ENCODE peak calls at places on chromosomes 13 and 19, in six cellular contexts. One of them, this sample, is unnamed.

GRCh38 chr13:43611631-43612416 is 174.9 kb downstream of the ENOX1 start:
- DNase-seq in mucosa of gallbladder: no peak
- DNase-seq in iPS-NIHi11: no peak
- DNase-seq in psoas muscle: no peak
- DNase-seq in germinal center: no peak
- DNase-seq in NCI-H524: no peak
- DNase-seq in this sample: no peak

GRCh38 chr19:10333758-10334339 is 520 bp upstream of the RAVER1 start:
- DNase-seq in germinal center: no peak
- DNase-seq in mucosa of gallbladder: no peak
- DNase-seq in iPS-NIHi11: no peak
- DNase-seq in NCI-H524: no peak
- DNase-seq in psoas muscle: no peak
- DNase-seq in this sample: no peak

GRCh38 chr19:6065685-6066365 is 44.5 kb downstream of the RFX2 start:
- DNase-seq in germinal center: no peak
- DNase-seq in mucosa of gallbladder: no peak
- DNase-seq in psoas muscle: no peak
- DNase-seq in NCI-H524: no peak
- DNase-seq in iPS-NIHi11: no peak
- DNase-seq in this sample: no peak

GRCh38 chr19:44725251-44725650 is 23.3 kb upstream of the BCL3 start:
- DNase-seq in iPS-NIHi11: no peak
- DNase-seq in germinal center: no peak
- DNase-seq in psoas muscle: no peak
- DNase-seq in NCI-H524: no peak
- DNase-seq in mucosa of gallbladder: peak
- DNase-seq in this sample: no peak

GRCh38 chr19:1629256-1629808 is 23.1 kb downstream of the TCF3 start:
- DNase-seq in mucosa of gallbladder: no peak
- DNase-seq in germinal center: no peak
- DNase-seq in NCI-H524: no peak
- DNase-seq in psoas muscle: peak
- DNase-seq in iPS-NIHi11: no peak
- DNase-seq in this sample: no peak

GRCh38 chr19:1690570-1691307 is 38.3 kb upstream of the TCF3 start:
- DNase-seq in mucosa of gallbladder: no peak
- DNase-seq in germinal center: peak
- DNase-seq in NCI-H524: no peak
- DNase-seq in iPS-NIHi11: peak
- DNase-seq in psoas muscle: no peak
- DNase-seq in this sample: no peak

GRCh38 chr19:37893845-37894575 is 12.4 kb downstream of the WDR87 start:
- DNase-seq in germinal center: no peak
- DNase-seq in psoas muscle: no peak
- DNase-seq in NCI-H524: no peak
- DNase-seq in mucosa of gallbladder: peak
- DNase-seq in iPS-NIHi11: no peak
- DNase-seq in this sample: no peak

GRCh38 chr19:16037424-16038195 is 38.7 kb upstream of the TPM4 start:
- DNase-seq in iPS-NIHi11: no peak
- DNase-seq in NCI-H524: no peak
- DNase-seq in psoas muscle: no peak
- DNase-seq in germinal center: no peak
- DNase-seq in mucosa of gallbladder: no peak
- DNase-seq in this sample: no peak

GRCh38 chr19:6373813-6374108 is 1.2 kb downstream of the ALKBH7 start:
- DNase-seq in germinal center: no peak
- DNase-seq in psoas muscle: no peak
- DNase-seq in iPS-NIHi11: no peak
- DNase-seq in mucosa of gallbladder: peak
- DNase-seq in NCI-H524: no peak
- DNase-seq in this sample: no peak

GRCh38 chr19:10430505-10431253 is 10.3 kb downstream of the PDE4A start:
- DNase-seq in germinal center: no peak
- DNase-seq in psoas muscle: peak
- DNase-seq in iPS-NIHi11: peak
- DNase-seq in NCI-H524: no peak
- DNase-seq in mucosa of gallbladder: peak
- DNase-seq in this sample: no peak

GRCh38 chr13:43934273-43934672 is 54.6 kb downstream of the LACC1 start:
- DNase-seq in iPS-NIHi11: no peak
- DNase-seq in germinal center: no peak
- DNase-seq in NCI-H524: no peak
- DNase-seq in mucosa of gallbladder: no peak
- DNase-seq in psoas muscle: no peak
- DNase-seq in this sample: no peak

GRCh38 chr19:582497-583197 is 7.0 kb upstream of the HCN2 start:
- DNase-seq in germinal center: no peak
- DNase-seq in mucosa of gallbladder: no peak
- DNase-seq in NCI-H524: no peak
- DNase-seq in iPS-NIHi11: no peak
- DNase-seq in psoas muscle: no peak
- DNase-seq in this sample: no peak

GRCh38 chr19:8028951-8029491 is 23.5 kb upstream of the CCL25 start:
- DNase-seq in NCI-H524: peak
- DNase-seq in germinal center: no peak
- DNase-seq in iPS-NIHi11: peak
- DNase-seq in psoas muscle: no peak
- DNase-seq in mucosa of gallbladder: no peak
- DNase-seq in this sample: peak

GRCh38 chr19:43438291-43439162 is 23.8 kb downstream of the TEX101 start:
- DNase-seq in psoas muscle: no peak
- DNase-seq in mucosa of gallbladder: peak
- DNase-seq in germinal center: no peak
- DNase-seq in iPS-NIHi11: no peak
- DNase-seq in NCI-H524: peak
- DNase-seq in this sample: no peak

GRCh38 chr19:35347171-35347929 is at the start of gene FFAR1:
- DNase-seq in mucosa of gallbladder: peak
- DNase-seq in germinal center: peak
- DNase-seq in psoas muscle: no peak
- DNase-seq in NCI-H524: no peak
- DNase-seq in iPS-NIHi11: no peak
- DNase-seq in this sample: no peak

GRCh38 chr19:42152876-42153275 is 20.6 kb upstream of the POU2F2 start:
- DNase-seq in NCI-H524: no peak
- DNase-seq in psoas muscle: no peak
- DNase-seq in mucosa of gallbladder: no peak
- DNase-seq in germinal center: no peak
- DNase-seq in iPS-NIHi11: no peak
- DNase-seq in this sample: no peak

GRCh38 chr19:18743281-18743825 is 47.8 kb downstream of the COMP start:
- DNase-seq in germinal center: no peak
- DNase-seq in mucosa of gallbladder: peak
- DNase-seq in psoas muscle: peak
- DNase-seq in NCI-H524: peak
- DNase-seq in iPS-NIHi11: no peak
- DNase-seq in this sample: no peak

GRCh38 chr13:110912651-110913051 is 2.2 kb downstream of the ANKRD10 start:
- DNase-seq in germinal center: no peak
- DNase-seq in psoas muscle: peak
- DNase-seq in mucosa of gallbladder: no peak
- DNase-seq in NCI-H524: no peak
- DNase-seq in iPS-NIHi11: no peak
- DNase-seq in this sample: no peak

GRCh38 chr13:38417727-38418126 is 68.1 kb downstream of the UFM1 start:
- DNase-seq in iPS-NIHi11: peak
- DNase-seq in psoas muscle: no peak
- DNase-seq in mucosa of gallbladder: no peak
- DNase-seq in NCI-H524: peak
- DNase-seq in germinal center: no peak
- DNase-seq in this sample: no peak

GRCh38 chr19:34136127-34136526 is 36.2 kb upstream of the LSM14A start:
- DNase-seq in germinal center: no peak
- DNase-seq in psoas muscle: no peak
- DNase-seq in mucosa of gallbladder: no peak
- DNase-seq in iPS-NIHi11: no peak
- DNase-seq in NCI-H524: no peak
- DNase-seq in this sample: no peak

GRCh38 chr19:39544201-39544903 is 4.4 kb upstream of the EID2 start:
- DNase-seq in NCI-H524: no peak
- DNase-seq in germinal center: no peak
- DNase-seq in psoas muscle: no peak
- DNase-seq in mucosa of gallbladder: no peak
- DNase-seq in iPS-NIHi11: no peak
- DNase-seq in this sample: no peak

GRCh38 chr13:27789495-27790303 is 2.6 kb upstream of the GSX1 start:
- DNase-seq in iPS-NIHi11: peak
- DNase-seq in germinal center: peak
- DNase-seq in psoas muscle: no peak
- DNase-seq in mucosa of gallbladder: no peak
- DNase-seq in NCI-H524: peak
- DNase-seq in this sample: no peak